ENCODE peak calls at places on chromosomes 5 and 9, in nine cellular contexts. One of them, this sample, is unnamed.
A peak's percentile ranks its signal among the peaks of the same experiment; 100 is the strongest.

GRCh38 chr5:173056783-173057061 is 570 bp downstream of the CREBRF start:
- DNase-seq in HepG2: no peak
- DNase-seq in endothelial cell of umbilical vein: no peak
- DNase-seq in K562: peak; percentile 79
- DNase-seq in SK-N-SH: peak; percentile 88
- DNase-seq in GM12878: no peak
- DNase-seq in A549: no peak
- DNase-seq in HCT116: no peak
- DNase-seq in H1: no peak
- DNase-seq in this sample: no peak

GRCh38 chr5:150607105-150607504 is 33.4 kb upstream of the SYNPO start:
- DNase-seq in K562: no peak
- DNase-seq in GM12878: no peak
- DNase-seq in SK-N-SH: no peak
- DNase-seq in H1: no peak
- DNase-seq in HepG2: no peak
- DNase-seq in A549: no peak
- DNase-seq in HCT116: no peak
- DNase-seq in endothelial cell of umbilical vein: no peak
- DNase-seq in this sample: no peak

GRCh38 chr5:178264044-178264443 is 31.4 kb upstream of the PHYKPL start:
- DNase-seq in endothelial cell of umbilical vein: no peak
- DNase-seq in H1: no peak
- DNase-seq in K562: no peak
- DNase-seq in HepG2: no peak
- DNase-seq in HCT116: no peak
- DNase-seq in GM12878: no peak
- DNase-seq in A549: no peak
- DNase-seq in SK-N-SH: no peak
- DNase-seq in this sample: no peak

GRCh38 chr5:84017704-84018240 is 297.1 kb upstream of the HAPLN1 start:
- DNase-seq in HCT116: no peak
- DNase-seq in endothelial cell of umbilical vein: peak; percentile 41
- DNase-seq in K562: no peak
- DNase-seq in HepG2: no peak
- DNase-seq in SK-N-SH: no peak
- DNase-seq in A549: no peak
- DNase-seq in H1: no peak
- DNase-seq in GM12878: no peak
- DNase-seq in this sample: no peak

GRCh38 chr5:122972877-122973276 is 63.6 kb downstream of the PPIC start:
- DNase-seq in K562: no peak
- DNase-seq in HepG2: no peak
- DNase-seq in SK-N-SH: no peak
- DNase-seq in A549: no peak
- DNase-seq in H1: no peak
- DNase-seq in GM12878: no peak
- DNase-seq in endothelial cell of umbilical vein: no peak
- DNase-seq in HCT116: no peak
- DNase-seq in this sample: no peak

GRCh38 chr5:107104774-107105050 is 566.0 kb downstream of the EFNA5 start:
- DNase-seq in HCT116: no peak
- DNase-seq in K562: no peak
- DNase-seq in SK-N-SH: no peak
- DNase-seq in A549: peak; percentile 44
- DNase-seq in GM12878: peak; percentile 28
- DNase-seq in endothelial cell of umbilical vein: no peak
- DNase-seq in H1: no peak
- DNase-seq in HepG2: no peak
- DNase-seq in this sample: no peak

GRCh38 chr5:14149672-14150053 is 6.5 kb downstream of the TRIO start:
- DNase-seq in H1: no peak
- DNase-seq in HepG2: peak; percentile 79
- DNase-seq in SK-N-SH: no peak
- DNase-seq in A549: no peak
- DNase-seq in GM12878: no peak
- DNase-seq in HCT116: no peak
- DNase-seq in endothelial cell of umbilical vein: no peak
- DNase-seq in K562: no peak
- DNase-seq in this sample: no peak

GRCh38 chr9:124372038-124372437 is 43.2 kb downstream of the PSMB7 start:
- DNase-seq in GM12878: no peak
- DNase-seq in HCT116: no peak
- DNase-seq in endothelial cell of umbilical vein: no peak
- DNase-seq in A549: no peak
- DNase-seq in H1: no peak
- DNase-seq in K562: no peak
- DNase-seq in HepG2: no peak
- DNase-seq in SK-N-SH: no peak
- DNase-seq in this sample: peak; percentile 22

GRCh38 chr5:103693485-103693884 is 130.9 kb upstream of the NUDT12 start:
- DNase-seq in H1: no peak
- DNase-seq in GM12878: no peak
- DNase-seq in HepG2: no peak
- DNase-seq in SK-N-SH: no peak
- DNase-seq in A549: no peak
- DNase-seq in K562: no peak
- DNase-seq in endothelial cell of umbilical vein: no peak
- DNase-seq in HCT116: no peak
- DNase-seq in this sample: no peak

GRCh38 chr5:115296130-115296997 is at the start of gene CCDC112:
- DNase-seq in SK-N-SH: peak; percentile 98
- DNase-seq in K562: peak; percentile 96
- DNase-seq in A549: peak; percentile 88
- DNase-seq in HCT116: peak; percentile 69
- DNase-seq in H1: peak; percentile 73
- DNase-seq in GM12878: peak; percentile 11
- DNase-seq in endothelial cell of umbilical vein: peak; percentile 75
- DNase-seq in HepG2: peak; percentile 36
- DNase-seq in this sample: peak; percentile 88
- TF ChIP-seq MAX in SK-N-SH: peak; percentile 85
- TF ChIP-seq MAX in K562: peak; percentile 91
- TF ChIP-seq MAX in A549: peak; percentile 88
- TF ChIP-seq MAX in HCT116: peak; percentile 73
- TF ChIP-seq MAX in H1: peak; percentile 87
- TF ChIP-seq MAX in GM12878: no peak
- TF ChIP-seq MAX in endothelial cell of umbilical vein: no peak
- TF ChIP-seq MAX in HepG2: peak; percentile 65
- TF ChIP-seq MAX in this sample: peak; percentile 83

GRCh38 chr5:61535828-61536227 is 203.8 kb downstream of the ZSWIM6 start:
- DNase-seq in HCT116: no peak
- DNase-seq in A549: no peak
- DNase-seq in H1: no peak
- DNase-seq in HepG2: no peak
- DNase-seq in endothelial cell of umbilical vein: no peak
- DNase-seq in SK-N-SH: no peak
- DNase-seq in GM12878: no peak
- DNase-seq in K562: no peak
- DNase-seq in this sample: no peak
- H3K4me3 ChIP-seq in HCT116: no peak overlapping the region
- H3K4me3 ChIP-seq in A549: no peak overlapping the region
- H3K4me3 ChIP-seq in H1: no peak overlapping the region
- H3K4me3 ChIP-seq in HepG2: no peak overlapping the region
- H3K4me3 ChIP-seq in endothelial cell of umbilical vein: no peak overlapping the region
- H3K4me3 ChIP-seq in SK-N-SH: no peak overlapping the region
- H3K4me3 ChIP-seq in GM12878: no peak overlapping the region
- H3K4me3 ChIP-seq in K562: no peak overlapping the region
- H3K4me3 ChIP-seq in this sample: no peak overlapping the region

DNA sequence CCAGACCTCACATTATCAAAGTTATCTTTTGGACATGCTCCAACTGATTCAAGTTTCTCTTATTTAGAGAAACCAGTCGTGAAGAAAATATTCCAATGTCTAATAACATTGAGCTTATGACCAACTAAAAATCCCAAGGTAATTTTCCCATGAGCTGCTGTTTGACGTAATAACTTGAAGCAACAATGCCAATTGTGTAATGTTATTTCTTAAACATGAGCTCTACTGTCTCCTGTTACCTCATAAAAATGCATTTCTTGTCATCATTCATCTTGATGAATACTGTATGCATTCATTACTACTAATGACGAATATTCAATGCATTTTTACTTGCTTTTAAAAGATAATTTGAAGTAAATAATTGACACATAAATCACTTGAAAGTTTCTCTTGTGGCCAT is 530 bp upstream of the MARCOL start:
- DNase-seq in GM12878: no peak
- DNase-seq in A549: peak; percentile 20
- DNase-seq in SK-N-SH: no peak
- DNase-seq in endothelial cell of umbilical vein: no peak
- DNase-seq in HepG2: no peak
- DNase-seq in HCT116: no peak
- DNase-seq in K562: no peak
- DNase-seq in H1: no peak
- DNase-seq in this sample: no peak
- TF ChIP-seq MAX in GM12878: no peak
- TF ChIP-seq MAX in A549: no peak
- TF ChIP-seq MAX in SK-N-SH: no peak
- TF ChIP-seq MAX in endothelial cell of umbilical vein: no peak
- TF ChIP-seq MAX in HepG2: no peak
- TF ChIP-seq MAX in HCT116: no peak
- TF ChIP-seq MAX in K562: no peak
- TF ChIP-seq MAX in H1: no peak
- TF ChIP-seq MAX in this sample: no peak

DNA sequence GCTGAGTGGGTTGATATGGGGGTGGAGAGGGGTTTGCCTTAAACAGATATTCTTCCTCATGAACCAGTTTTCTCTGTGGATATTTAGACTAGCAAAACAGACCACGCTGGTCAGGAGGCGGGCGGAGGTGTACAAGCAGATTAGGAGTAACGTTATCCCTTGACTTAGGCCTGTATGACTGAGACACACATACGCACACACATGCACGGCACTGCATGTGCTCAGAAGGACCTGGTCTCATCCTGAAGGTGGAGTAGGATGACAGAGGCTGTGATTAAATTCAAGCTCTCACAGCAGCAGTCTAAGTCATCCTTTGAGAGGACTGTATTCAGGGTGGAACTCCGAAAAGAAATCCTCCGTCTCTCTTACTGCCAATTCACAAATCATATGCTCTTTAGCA is 209.7 kb downstream of the DIRAS2 start:
- DNase-seq in HCT116: no peak
- DNase-seq in A549: peak; percentile 12
- DNase-seq in K562: no peak
- DNase-seq in H1: no peak
- DNase-seq in HepG2: no peak
- DNase-seq in SK-N-SH: no peak
- DNase-seq in endothelial cell of umbilical vein: no peak
- DNase-seq in GM12878: no peak
- DNase-seq in this sample: no peak
- H3K4me3 ChIP-seq in HCT116: no peak overlapping the region
- H3K4me3 ChIP-seq in A549: no peak overlapping the region
- H3K4me3 ChIP-seq in K562: no peak overlapping the region
- H3K4me3 ChIP-seq in H1: peak overlapping the region; percentile 32
- H3K4me3 ChIP-seq in HepG2: no peak overlapping the region
- H3K4me3 ChIP-seq in SK-N-SH: no peak overlapping the region
- H3K4me3 ChIP-seq in endothelial cell of umbilical vein: no peak overlapping the region
- H3K4me3 ChIP-seq in GM12878: no peak overlapping the region
- H3K4me3 ChIP-seq in this sample: no peak overlapping the region

DNA sequence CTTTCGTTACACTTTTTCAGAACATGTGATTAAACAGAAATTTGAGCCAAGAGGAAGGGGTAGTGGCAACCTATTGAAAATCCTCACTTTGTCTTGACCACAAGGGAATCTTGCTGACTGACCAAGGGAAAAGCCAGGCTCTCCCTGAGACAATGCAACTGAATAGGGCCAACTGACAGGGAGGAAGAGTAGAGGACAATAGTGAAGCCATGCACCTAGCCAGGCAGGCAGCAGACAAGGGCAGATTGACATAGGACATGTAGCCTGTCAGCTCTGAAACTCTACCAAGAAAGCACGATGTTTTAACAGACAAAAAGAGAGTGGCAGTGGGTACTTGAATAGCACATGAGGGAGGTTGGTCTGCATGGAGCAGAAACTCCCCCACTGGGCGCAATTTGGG is 8.5 kb upstream of the TGFBR1 start:
- DNase-seq in SK-N-SH: no peak
- DNase-seq in K562: no peak
- DNase-seq in GM12878: no peak
- DNase-seq in HepG2: no peak
- DNase-seq in endothelial cell of umbilical vein: no peak
- DNase-seq in HCT116: no peak
- DNase-seq in A549: no peak
- DNase-seq in H1: no peak
- DNase-seq in this sample: no peak
- TF ChIP-seq MAX in SK-N-SH: no peak
- TF ChIP-seq MAX in K562: no peak
- TF ChIP-seq MAX in GM12878: no peak
- TF ChIP-seq MAX in HepG2: no peak
- TF ChIP-seq MAX in endothelial cell of umbilical vein: no peak
- TF ChIP-seq MAX in HCT116: no peak
- TF ChIP-seq MAX in A549: no peak
- TF ChIP-seq MAX in H1: no peak
- TF ChIP-seq MAX in this sample: no peak

DNA sequence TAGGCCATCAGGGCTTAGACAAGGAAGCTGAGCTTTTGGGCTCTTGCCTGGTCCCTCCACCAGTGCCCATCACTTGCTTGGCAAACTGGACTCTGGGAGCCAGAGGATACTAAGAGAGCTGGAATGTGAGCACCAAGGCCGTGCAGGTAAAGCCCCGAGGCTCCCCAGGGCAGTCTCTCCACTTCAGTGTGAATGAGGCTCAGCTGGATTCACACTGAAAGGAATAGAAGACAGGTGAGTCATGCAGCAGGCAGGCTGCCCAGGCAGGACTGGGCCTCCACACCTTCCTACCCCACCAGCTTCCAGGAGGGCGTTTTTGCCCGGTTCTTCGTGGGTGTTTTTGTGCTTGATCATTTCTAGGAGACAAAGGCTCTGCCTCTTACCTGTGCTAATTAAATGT is 7.3 kb upstream of the CTSV start:
- DNase-seq in HepG2: peak; percentile 36
- DNase-seq in endothelial cell of umbilical vein: no peak
- DNase-seq in K562: no peak
- DNase-seq in HCT116: peak; percentile 83
- DNase-seq in H1: peak; percentile 69
- DNase-seq in GM12878: no peak
- DNase-seq in SK-N-SH: no peak
- DNase-seq in A549: peak; percentile 34
- DNase-seq in this sample: no peak
- H3K4me3 ChIP-seq in HepG2: no peak overlapping the region
- H3K4me3 ChIP-seq in endothelial cell of umbilical vein: no peak overlapping the region
- H3K4me3 ChIP-seq in K562: no peak overlapping the region
- H3K4me3 ChIP-seq in HCT116: no peak overlapping the region
- H3K4me3 ChIP-seq in H1: no peak overlapping the region
- H3K4me3 ChIP-seq in GM12878: no peak overlapping the region
- H3K4me3 ChIP-seq in SK-N-SH: no peak overlapping the region
- H3K4me3 ChIP-seq in A549: no peak overlapping the region
- H3K4me3 ChIP-seq in this sample: no peak overlapping the region